ENCODE peak calls at places on chromosomes 12 and 14, in nine cellular contexts. D, B, V, O, Y, H, I, S and X are unnamed samples.
A peak's percentile ranks its signal among the peaks of the same experiment; 100 is the strongest.

GRCh38 chr12:107027304-107028053 is 40.5 kb upstream of the MTERF2 start:
- DNase-seq in H (no peak), V (no peak), I (no peak), Y (peak; percentile 3), O (no peak), S (no peak), B (no peak), D (peak; percentile 96), X (no peak)

GRCh38 chr12:65930114-65930828 is 106.0 kb downstream of the HMGA2 start:
- DNase-seq in I (no peak), Y (no peak), H (no peak), S (no peak), B (no peak), O (no peak), D (no peak), V (no peak), X (no peak)

GRCh38 chr14:104795781-104796681 is 483 bp upstream of the AKT1 start:
- DNase-seq in D (peak; percentile 58), I (peak; percentile 73), H (peak; percentile 74), V (peak; percentile 33), O (peak; percentile 64), S (peak; percentile 68), Y (no peak), B (no peak), X (no peak)

GRCh38 chr12:78864483-78865296 is at the start of gene SYT1:
- DNase-seq in O (peak; percentile 21), V (peak; percentile 96), S (no peak), I (no peak), B (no peak), Y (peak; percentile 87), D (peak; percentile 70), H (peak; percentile 83), X (peak; percentile 89)

GRCh38 chr12:47621960-47622359 is 83.9 kb downstream of the RPAP3 start:
- DNase-seq in S (no peak), O (no peak), H (no peak), D (no peak), Y (no peak), V (no peak), B (no peak), I (no peak), X (no peak)

GRCh38 chr12:62738611-62739010 is 196.3 kb downstream of the PPM1H start:
- DNase-seq in D (no peak), O (no peak), V (no peak), I (no peak), H (no peak), B (no peak), S (no peak), Y (peak; percentile 31), X (peak; percentile 13)

GRCh38 chr12:132429932-132430643 is 59.9 kb upstream of the FBRSL1 start:
- DNase-seq in H (peak; percentile 46), Y (peak; percentile 84), I (peak; percentile 68), S (peak; percentile 48), O (no peak), B (no peak), D (peak; percentile 27), V (peak; percentile 96), X (peak; percentile 66)

GRCh38 chr14:95529242-95529641 is 5.6 kb upstream of the GLRX5 start:
- DNase-seq in D (no peak), I (no peak), V (no peak), B (no peak), S (no peak), O (no peak), H (no peak), Y (no peak), X (no peak)

GRCh38 chr12:90970471-90970870 is 15.5 kb upstream of the CCER1 start:
- DNase-seq in H (no peak), V (no peak), B (no peak), S (no peak), I (no peak), O (no peak), Y (no peak), D (peak; percentile 3), X (no peak)

GRCh38 chr14:89284368-89285058 is 132.5 kb downstream of the FOXN3 start:
- DNase-seq in H (no peak), I (no peak), Y (no peak), V (no peak), O (no peak), S (no peak), D (no peak), B (no peak), X (no peak)

GRCh38 chr12:124824195-124824594 is 39.5 kb downstream of the SCARB1 start:
- DNase-seq in D (no peak), I (no peak), B (no peak), V (no peak), S (no peak), O (no peak), H (no peak), Y (no peak), X (no peak)